ENCODE peak calls at places on chromosomes 6 and 20, in ten cellular contexts. Z is CD8-positive, alpha-beta T cell; H is brain microvascular endothelial cell; P is HepG2; I is CD4-positive, alpha-beta T cell; N is Peyer's patch; R is stomach; K is GM10248; A is AG04450; Q is mesothelial cell of epicardium. W is an unnamed sample.
A peak's percentile ranks its signal among the peaks of the same experiment; 100 is the strongest.

GRCh38 chr6:125511809-125512341 is 210.1 kb upstream of the HDDC2 start:
- DNase-seq in K (no peak), P (peak; percentile 18), Q (no peak), H (peak; percentile 66), N (no peak), I (no peak), A (no peak), Z (no peak), R (no peak), W (no peak)

GRCh38 chr6:106801256-106801655 is 171.9 kb downstream of the QRSL1 start:
- DNase-seq in P (no peak), Q (no peak), K (no peak), I (no peak), Z (no peak), R (no peak), N (no peak), A (no peak), H (no peak), W (no peak)

GRCh38 chr20:53940883-53941546 is 129.4 kb downstream of the BCAS1 start:
- DNase-seq in H (peak; percentile 90), R (no peak), Z (no peak), K (no peak), Q (no peak), I (no peak), A (no peak), N (no peak), P (no peak), W (no peak)

GRCh38 chr20:17565164-17565845 is 4.6 kb upstream of the DSTN start:
- DNase-seq in Q (no peak), Z (no peak), I (no peak), P (no peak), R (no peak), H (no peak), N (no peak), A (no peak), K (no peak), W (no peak)

GRCh38 chr6:149454405-149454848 is 30.4 kb downstream of the ZC3H12D start:
- DNase-seq in H (peak; percentile 66), N (peak; percentile 86), R (peak; percentile 96), A (peak; percentile 43), Q (no peak), Z (no peak), I (no peak), K (no peak), P (no peak), W (peak; percentile 88)

GRCh38 chr6:104689551-104690205 is 170.0 kb downstream of the HACE1 start:
- DNase-seq in A (no peak), R (no peak), Z (no peak), Q (no peak), P (no peak), H (peak; percentile 74), K (no peak), I (no peak), N (no peak), W (no peak)

GRCh38 chr6:75244063-75244575 is 518 bp upstream of the COX7A2 start:
- DNase-seq in H (no peak), P (no peak), K (no peak), Z (no peak), I (no peak), A (no peak), Q (no peak), N (no peak), R (no peak), W (no peak)

GRCh38 chr6:109194770-109195169 is 99.5 kb downstream of the CEP57L1 start:
- DNase-seq in K (no peak), H (no peak), Q (no peak), N (no peak), I (no peak), A (no peak), P (no peak), R (no peak), Z (no peak), W (no peak)

GRCh38 chr6:135572051-135572450 is 74.5 kb upstream of the AHI1 start:
- DNase-seq in A (no peak), P (no peak), H (no peak), I (no peak), N (no peak), R (no peak), K (no peak), Z (no peak), Q (no peak), W (no peak)

GRCh38 chr20:24960861-24961260 is 11.8 kb downstream of the CST7 start:
- DNase-seq in A (no peak), I (no peak), N (no peak), Z (no peak), R (no peak), P (no peak), Q (no peak), K (no peak), H (no peak), W (no peak)

GRCh38 chr6:35258858-35259193 is 709 bp upstream of the ZNF76 start:
- DNase-seq in Q (peak; percentile 42), I (no peak), Z (no peak), H (peak; percentile 50), N (no peak), K (peak; percentile 57), R (peak; percentile 28), P (peak; percentile 52), A (no peak), W (no peak)

GRCh38 chr6:28225056-28225834 is at the start of gene ZSCAN9:
- DNase-seq in N (peak; percentile 91), H (peak; percentile 80), P (peak; percentile 86), A (peak; percentile 77), Q (peak; percentile 48), I (peak; percentile 27), Z (no peak), K (peak; percentile 80), R (peak; percentile 83), W (peak; percentile 86)

GRCh38 chr6:20404641-20405032 is 3.0 kb downstream of the E2F3 start:
- DNase-seq in Z (peak; percentile 50), P (peak; percentile 85), K (peak; percentile 50), R (no peak), N (peak; percentile 83), Q (peak; percentile 36), H (peak; percentile 79), I (peak; percentile 48), A (no peak), W (peak; percentile 64)

GRCh38 chr6:68726992-68727391 is 91.9 kb downstream of the ADGRB3 start:
- DNase-seq in R (no peak), A (no peak), I (no peak), K (no peak), Z (no peak), N (no peak), H (no peak), P (no peak), Q (no peak), W (no peak)

GRCh38 chr20:23077277-23077676 is 8.8 kb downstream of the CD93 start:
- DNase-seq in A (no peak), Z (no peak), K (no peak), P (no peak), N (no peak), Q (no peak), H (no peak), R (no peak), I (no peak), W (no peak)

GRCh38 chr20:62611794-62612193 is 30.5 kb upstream of the SLCO4A1 start:
- DNase-seq in H (no peak), N (no peak), I (no peak), K (no peak), A (no peak), R (no peak), P (no peak), Z (no peak), Q (no peak), W (no peak)

DNA sequence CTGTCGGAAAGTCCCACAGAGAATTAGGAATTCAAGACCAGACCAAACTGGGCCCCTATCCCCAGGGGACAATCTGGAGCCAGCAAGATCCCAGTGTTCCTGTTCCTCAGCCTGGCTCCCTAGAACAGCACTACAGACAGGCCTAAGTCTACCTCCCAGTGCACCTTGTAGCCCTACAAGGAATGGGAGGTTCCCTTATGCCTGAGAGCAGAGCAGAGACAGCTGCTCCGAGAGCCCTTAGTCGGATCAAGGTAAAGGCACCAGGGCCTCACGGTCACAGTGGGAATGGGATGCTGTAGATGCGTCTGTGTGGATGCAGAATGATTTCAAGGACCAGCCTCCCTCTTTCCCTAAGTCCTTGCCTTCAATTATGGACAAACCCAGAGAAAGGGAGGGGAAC is 204.5 kb upstream of the STXBP5 start:
- DNase-seq in R (no peak), A (no peak), N (no peak), I (no peak), K (no peak), P (no peak), Z (no peak), Q (no peak), H (no peak), W (no peak)
- TF ChIP-seq CTCF in R (no peak), A (no peak), N (no peak), I (no peak), K (no peak), P (no peak), Z (no peak), Q (no peak), H (no peak), W (no peak)

GRCh38 chr6:85579581-85579980 is 14.1 kb downstream of the SNX14 start:
- DNase-seq in A (no peak), Z (no peak), P (no peak), K (no peak), R (no peak), H (no peak), Q (no peak), N (no peak), I (no peak), W (no peak)
- TF ChIP-seq CTCF in A (no peak), Z (no peak), P (no peak), K (no peak), R (no peak), H (no peak), Q (no peak), N (no peak), I (no peak), W (no peak)

GRCh38 chr6:161138545-161139303 is 135.1 kb downstream of the AGPAT4 start:
- DNase-seq in R (no peak), I (no peak), A (no peak), K (no peak), P (no peak), H (no peak), N (no peak), Z (no peak), Q (no peak), W (no peak)
- TF ChIP-seq CTCF in R (no peak), I (no peak), A (no peak), K (no peak), P (no peak), H (no peak), N (no peak), Z (no peak), Q (no peak), W (no peak)

DNA sequence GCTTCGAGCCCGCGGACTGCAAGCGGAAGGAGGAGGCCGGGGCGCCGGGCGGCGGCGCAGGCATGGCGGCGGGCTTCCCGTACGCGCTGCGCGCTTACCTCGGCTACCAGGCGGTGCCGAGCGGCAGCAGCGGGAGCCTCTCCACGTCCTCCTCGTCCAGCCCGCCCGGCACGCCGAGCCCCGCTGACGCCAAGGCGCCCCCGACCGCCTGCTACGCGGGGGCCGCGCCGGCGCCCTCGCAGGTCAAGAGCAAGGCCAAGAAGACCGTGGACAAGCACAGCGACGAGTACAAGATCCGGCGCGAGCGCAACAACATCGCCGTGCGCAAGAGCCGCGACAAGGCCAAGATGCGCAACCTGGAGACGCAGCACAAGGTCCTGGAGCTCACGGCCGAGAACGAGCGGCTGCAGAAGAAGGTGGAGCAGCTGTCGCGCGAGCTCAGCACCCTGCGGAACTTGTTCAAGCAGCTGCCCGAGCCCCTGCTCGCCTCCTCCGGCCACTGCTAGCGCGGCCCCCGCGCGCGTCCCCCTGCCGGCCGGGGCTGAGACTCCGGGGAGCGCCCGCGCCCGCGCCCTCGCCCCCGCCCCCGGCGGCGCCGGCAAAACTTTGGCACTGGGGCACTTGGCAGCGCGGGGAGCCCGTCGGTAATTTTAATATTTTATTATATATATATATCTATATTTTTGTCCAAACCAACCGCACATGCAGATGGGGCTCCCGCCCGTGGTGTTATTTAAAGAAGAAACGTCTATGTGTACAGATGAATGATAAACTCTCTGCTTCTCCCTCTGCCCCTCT is 1.1 kb downstream of the CEBPB start:
- DNase-seq in H (no peak), R (peak; percentile 47), K (peak; percentile 64), Q (peak; percentile 49), Z (peak; percentile 47), N (peak; percentile 73), A (no peak), I (peak; percentile 59), P (peak; percentile 42), W (peak; percentile 55)
- TF ChIP-seq CTCF in H (peak; percentile 23), R (no peak), K (peak; percentile 36), Q (peak; percentile 42), Z (peak; percentile 48), N (peak; percentile 56), A (peak; percentile 21), I (peak; percentile 44), P (peak; percentile 29), W (peak; percentile 35)